ENCODE peak calls at places on chromosomes 3 and 15, in seven cellular contexts. One of them, this sample, is unnamed.

GRCh38 chr15:88196961-88197360 is 59.6 kb downstream of the NTRK3 start:
- DNase-seq in stomach: no peak
- DNase-seq in breast epithelium: no peak
- DNase-seq in brain microvascular endothelial cell: no peak
- DNase-seq in CD8-positive, alpha-beta T cell: no peak
- DNase-seq in glutamatergic neuron: no peak
- DNase-seq in left ventricle myocardium inferior: no peak
- DNase-seq in this sample: no peak

GRCh38 chr3:64902991-64903390 is 215.2 kb upstream of the ADAMTS9 start:
- DNase-seq in stomach: no peak
- DNase-seq in breast epithelium: no peak
- DNase-seq in brain microvascular endothelial cell: no peak
- DNase-seq in CD8-positive, alpha-beta T cell: no peak
- DNase-seq in glutamatergic neuron: no peak
- DNase-seq in left ventricle myocardium inferior: no peak
- DNase-seq in this sample: no peak

GRCh38 chr3:109045271-109046051 is 72.5 kb downstream of the MORC1 start:
- DNase-seq in stomach: no peak
- DNase-seq in breast epithelium: no peak
- DNase-seq in brain microvascular endothelial cell: no peak
- DNase-seq in CD8-positive, alpha-beta T cell: no peak
- DNase-seq in glutamatergic neuron: no peak
- DNase-seq in left ventricle myocardium inferior: no peak
- DNase-seq in this sample: no peak

GRCh38 chr3:49346797-49347251 is 7.0 kb upstream of the USP4 start:
- DNase-seq in stomach: no peak
- DNase-seq in breast epithelium: no peak
- DNase-seq in brain microvascular endothelial cell: peak
- DNase-seq in CD8-positive, alpha-beta T cell: no peak
- DNase-seq in glutamatergic neuron: no peak
- DNase-seq in left ventricle myocardium inferior: no peak
- DNase-seq in this sample: no peak

GRCh38 chr3:90062018-90062417 is 954.6 kb downstream of the EPHA3 start:
- DNase-seq in stomach: no peak
- DNase-seq in breast epithelium: no peak
- DNase-seq in brain microvascular endothelial cell: peak
- DNase-seq in CD8-positive, alpha-beta T cell: no peak
- DNase-seq in glutamatergic neuron: no peak
- DNase-seq in left ventricle myocardium inferior: no peak
- DNase-seq in this sample: no peak

GRCh38 chr15:58678683-58679082 is 70.8 kb downstream of the ADAM10 start:
- DNase-seq in stomach: no peak
- DNase-seq in breast epithelium: no peak
- DNase-seq in brain microvascular endothelial cell: peak
- DNase-seq in CD8-positive, alpha-beta T cell: no peak
- DNase-seq in glutamatergic neuron: no peak
- DNase-seq in left ventricle myocardium inferior: no peak
- DNase-seq in this sample: no peak

GRCh38 chr3:43161684-43162512 is 56.0 kb upstream of the POMGNT2 start:
- DNase-seq in stomach: no peak
- DNase-seq in breast epithelium: no peak
- DNase-seq in brain microvascular endothelial cell: peak
- DNase-seq in CD8-positive, alpha-beta T cell: no peak
- DNase-seq in glutamatergic neuron: no peak
- DNase-seq in left ventricle myocardium inferior: no peak
- DNase-seq in this sample: no peak

GRCh38 chr15:81893182-81893833 is 152.5 kb downstream of the MEX3B start:
- DNase-seq in stomach: no peak
- DNase-seq in breast epithelium: no peak
- DNase-seq in brain microvascular endothelial cell: no peak
- DNase-seq in CD8-positive, alpha-beta T cell: no peak
- DNase-seq in glutamatergic neuron: no peak
- DNase-seq in left ventricle myocardium inferior: no peak
- DNase-seq in this sample: no peak

GRCh38 chr3:176375519-176375918 is 821.8 kb downstream of the TBL1XR1 start:
- DNase-seq in stomach: no peak
- DNase-seq in breast epithelium: no peak
- DNase-seq in brain microvascular endothelial cell: no peak
- DNase-seq in CD8-positive, alpha-beta T cell: no peak
- DNase-seq in glutamatergic neuron: no peak
- DNase-seq in left ventricle myocardium inferior: no peak
- DNase-seq in this sample: no peak

GRCh38 chr3:173938159-173938558 is 540.6 kb downstream of the NLGN1 start:
- DNase-seq in stomach: no peak
- DNase-seq in breast epithelium: no peak
- DNase-seq in brain microvascular endothelial cell: peak
- DNase-seq in CD8-positive, alpha-beta T cell: no peak
- DNase-seq in glutamatergic neuron: no peak
- DNase-seq in left ventricle myocardium inferior: no peak
- DNase-seq in this sample: no peak

GRCh38 chr3:120780977-120781376 is 38.4 kb downstream of the GTF2E1 start:
- DNase-seq in stomach: peak
- DNase-seq in breast epithelium: no peak
- DNase-seq in brain microvascular endothelial cell: peak
- DNase-seq in CD8-positive, alpha-beta T cell: no peak
- DNase-seq in glutamatergic neuron: no peak
- DNase-seq in left ventricle myocardium inferior: no peak
- DNase-seq in this sample: no peak

GRCh38 chr15:88454867-88455810 is 12.0 kb downstream of the MRPL46 start:
- DNase-seq in stomach: peak
- DNase-seq in breast epithelium: no peak
- DNase-seq in brain microvascular endothelial cell: peak
- DNase-seq in CD8-positive, alpha-beta T cell: no peak
- DNase-seq in glutamatergic neuron: peak
- DNase-seq in left ventricle myocardium inferior: peak
- DNase-seq in this sample: peak

GRCh38 chr15:64122936-64123351 is 27.2 kb downstream of the SNX1 start:
- DNase-seq in stomach: no peak
- DNase-seq in breast epithelium: no peak
- DNase-seq in brain microvascular endothelial cell: no peak
- DNase-seq in CD8-positive, alpha-beta T cell: no peak
- DNase-seq in glutamatergic neuron: no peak
- DNase-seq in left ventricle myocardium inferior: no peak
- DNase-seq in this sample: no peak

GRCh38 chr15:37135225-37135624 is 34.9 kb upstream of the MEIS2 start:
- DNase-seq in stomach: no peak
- DNase-seq in breast epithelium: no peak
- DNase-seq in brain microvascular endothelial cell: no peak
- DNase-seq in CD8-positive, alpha-beta T cell: no peak
- DNase-seq in glutamatergic neuron: no peak
- DNase-seq in left ventricle myocardium inferior: no peak
- DNase-seq in this sample: no peak

GRCh38 chr15:37134699-37135131 is 34.4 kb upstream of the MEIS2 start:
- DNase-seq in stomach: no peak
- DNase-seq in breast epithelium: no peak
- DNase-seq in brain microvascular endothelial cell: peak
- DNase-seq in CD8-positive, alpha-beta T cell: no peak
- DNase-seq in glutamatergic neuron: no peak
- DNase-seq in left ventricle myocardium inferior: no peak
- DNase-seq in this sample: no peak

GRCh38 chr15:37137221-37137620 is 36.9 kb upstream of the MEIS2 start:
- DNase-seq in stomach: no peak
- DNase-seq in breast epithelium: no peak
- DNase-seq in brain microvascular endothelial cell: no peak
- DNase-seq in CD8-positive, alpha-beta T cell: no peak
- DNase-seq in glutamatergic neuron: no peak
- DNase-seq in left ventricle myocardium inferior: no peak
- DNase-seq in this sample: no peak

GRCh38 chr15:37138586-37138985 is 38.2 kb upstream of the MEIS2 start:
- DNase-seq in stomach: no peak
- DNase-seq in breast epithelium: no peak
- DNase-seq in brain microvascular endothelial cell: no peak
- DNase-seq in CD8-positive, alpha-beta T cell: no peak
- DNase-seq in glutamatergic neuron: no peak
- DNase-seq in left ventricle myocardium inferior: no peak
- DNase-seq in this sample: no peak

GRCh38 chr15:37136666-37137065 is 36.3 kb upstream of the MEIS2 start:
- DNase-seq in stomach: no peak
- DNase-seq in breast epithelium: no peak
- DNase-seq in brain microvascular endothelial cell: no peak
- DNase-seq in CD8-positive, alpha-beta T cell: no peak
- DNase-seq in glutamatergic neuron: no peak
- DNase-seq in left ventricle myocardium inferior: no peak
- DNase-seq in this sample: no peak
- TF ChIP-seq CTCF in stomach: no peak
- TF ChIP-seq CTCF in breast epithelium: no peak
- TF ChIP-seq CTCF in brain microvascular endothelial cell: no peak
- TF ChIP-seq CTCF in CD8-positive, alpha-beta T cell: no peak
- TF ChIP-seq CTCF in glutamatergic neuron: no peak
- TF ChIP-seq CTCF in left ventricle myocardium inferior: no peak
- TF ChIP-seq CTCF in this sample: no peak

DNA sequence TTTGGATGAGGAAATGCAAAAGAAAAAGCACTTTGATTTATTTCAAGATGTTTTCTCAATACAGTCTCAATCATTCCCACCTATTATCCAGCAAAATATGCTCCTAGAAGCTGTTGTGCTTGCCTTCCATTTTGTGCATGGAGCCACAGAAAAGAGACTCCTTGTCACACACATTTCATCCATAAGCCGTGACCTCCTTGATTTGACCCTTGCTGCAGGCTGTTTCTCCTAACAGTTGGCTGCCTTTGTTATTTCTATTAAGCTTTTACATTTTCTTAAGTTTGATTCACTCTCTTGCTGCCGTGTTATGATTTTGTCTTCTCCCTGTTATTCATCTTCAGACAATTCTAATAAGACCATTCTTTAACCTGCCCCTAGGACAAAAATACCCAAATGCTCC is 124.2 kb upstream of the PLAAT1 start:
- DNase-seq in stomach: no peak
- DNase-seq in breast epithelium: no peak
- DNase-seq in brain microvascular endothelial cell: no peak
- DNase-seq in CD8-positive, alpha-beta T cell: no peak
- DNase-seq in glutamatergic neuron: no peak
- DNase-seq in left ventricle myocardium inferior: no peak
- DNase-seq in this sample: no peak
- TF ChIP-seq CTCF in stomach: no peak
- TF ChIP-seq CTCF in breast epithelium: no peak
- TF ChIP-seq CTCF in brain microvascular endothelial cell: no peak
- TF ChIP-seq CTCF in CD8-positive, alpha-beta T cell: no peak
- TF ChIP-seq CTCF in glutamatergic neuron: no peak
- TF ChIP-seq CTCF in left ventricle myocardium inferior: no peak
- TF ChIP-seq CTCF in this sample: no peak

DNA sequence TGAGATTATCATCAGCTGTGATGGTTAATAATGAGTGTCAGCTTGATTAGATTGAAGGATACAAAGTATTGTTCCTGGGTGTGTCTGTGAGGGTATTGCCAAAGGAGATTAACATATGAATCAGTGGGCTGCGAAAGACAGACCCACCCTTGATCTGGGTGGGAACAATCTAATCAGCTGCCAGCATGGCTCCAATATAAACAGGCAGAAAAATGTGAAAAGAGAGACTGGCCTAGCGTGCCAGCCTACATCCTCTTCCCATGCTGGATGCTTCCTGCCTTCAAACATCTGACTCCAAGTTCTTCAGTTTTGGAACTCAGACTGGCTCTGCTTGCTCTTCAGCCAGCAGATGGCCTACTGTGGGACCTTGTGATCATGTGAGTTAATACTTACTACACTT is 869.5 kb downstream of the SI start:
- DNase-seq in stomach: no peak
- DNase-seq in breast epithelium: no peak
- DNase-seq in brain microvascular endothelial cell: peak
- DNase-seq in CD8-positive, alpha-beta T cell: no peak
- DNase-seq in glutamatergic neuron: no peak
- DNase-seq in left ventricle myocardium inferior: no peak
- DNase-seq in this sample: no peak
- TF ChIP-seq CTCF in stomach: no peak
- TF ChIP-seq CTCF in breast epithelium: no peak
- TF ChIP-seq CTCF in brain microvascular endothelial cell: no peak
- TF ChIP-seq CTCF in CD8-positive, alpha-beta T cell: no peak
- TF ChIP-seq CTCF in glutamatergic neuron: no peak
- TF ChIP-seq CTCF in left ventricle myocardium inferior: no peak
- TF ChIP-seq CTCF in this sample: no peak

GRCh38 chr3:27366062-27366591 is 3.1 kb downstream of the NEK10 start:
- DNase-seq in stomach: no peak
- DNase-seq in breast epithelium: no peak
- DNase-seq in brain microvascular endothelial cell: no peak
- DNase-seq in CD8-positive, alpha-beta T cell: no peak
- DNase-seq in glutamatergic neuron: no peak
- DNase-seq in left ventricle myocardium inferior: no peak
- DNase-seq in this sample: no peak

GRCh38 chr3:27368831-27369607 is at the start of gene NEK10:
- DNase-seq in stomach: peak
- DNase-seq in breast epithelium: peak
- DNase-seq in brain microvascular endothelial cell: peak
- DNase-seq in CD8-positive, alpha-beta T cell: peak
- DNase-seq in glutamatergic neuron: peak
- DNase-seq in left ventricle myocardium inferior: peak
- DNase-seq in this sample: peak
- TF ChIP-seq CTCF in stomach: no peak
- TF ChIP-seq CTCF in breast epithelium: no peak
- TF ChIP-seq CTCF in brain microvascular endothelial cell: no peak
- TF ChIP-seq CTCF in CD8-positive, alpha-beta T cell: no peak
- TF ChIP-seq CTCF in glutamatergic neuron: no peak
- TF ChIP-seq CTCF in left ventricle myocardium inferior: peak
- TF ChIP-seq CTCF in this sample: peak